ENCODE peak calls at places on chromosomes 5 and 9, in seven cellular contexts. W is A549, J is GM12878, R is lower leg skin, Y is spleen, O is Peyer's patch, U is erythroblast. B is an unnamed sample.

GRCh38 chr5:107925195-107925594 is 254.5 kb upstream of the EFNA5 start:
- DNase-seq in W (no peak), J (no peak), R (no peak), Y (no peak), O (no peak), U (no peak), B (no peak)

GRCh38 chr5:147461915-147462314 is 48.0 kb downstream of the DPYSL3 start:
- DNase-seq in W (no peak), J (no peak), R (no peak), Y (no peak), O (no peak), U (no peak), B (no peak)

GRCh38 chr9:133950206-133950915 is 41.8 kb downstream of the VAV2 start:
- DNase-seq in W (no peak), J (no peak), R (no peak), Y (peak), O (no peak), U (no peak), B (no peak)

GRCh38 chr9:132879443-132880310 is 979 bp downstream of the SPACA9 start:
- DNase-seq in W (no peak), J (no peak), R (no peak), Y (peak), O (no peak), U (no peak), B (no peak)

GRCh38 chr9:37676411-37676830 is 25.7 kb downstream of the FRMPD1 start:
- DNase-seq in W (no peak), J (no peak), R (no peak), Y (no peak), O (no peak), U (no peak), B (no peak)

GRCh38 chr5:78496373-78496772 is 136.0 kb downstream of the SCAMP1 start:
- DNase-seq in W (no peak), J (no peak), R (no peak), Y (no peak), O (no peak), U (no peak), B (no peak)

GRCh38 chr5:1476181-1476966 is 31.1 kb upstream of the SLC6A3 start:
- DNase-seq in W (no peak), J (no peak), R (no peak), Y (peak), O (peak), U (no peak), B (peak)

GRCh38 chr9:115122937-115123336 is 5.0 kb upstream of the TNC start:
- DNase-seq in W (no peak), J (no peak), R (no peak), Y (no peak), O (no peak), U (no peak), B (no peak)

GRCh38 chr5:35815089-35815936 is 41.4 kb upstream of the IL7R start:
- DNase-seq in W (peak), J (no peak), R (no peak), Y (no peak), O (no peak), U (peak), B (no peak)

GRCh38 chr5:35859101-35859661 is 2.5 kb downstream of the IL7R start:
- DNase-seq in W (no peak), J (no peak), R (no peak), Y (no peak), O (no peak), U (no peak), B (no peak)

GRCh38 chr5:170327168-170327567 is 29.6 kb upstream of the LCP2 start:
- DNase-seq in W (no peak), J (no peak), R (no peak), Y (no peak), O (no peak), U (no peak), B (no peak)

GRCh38 chr9:36997414-36997813 is 36.7 kb downstream of the PAX5 start:
- DNase-seq in W (no peak), J (no peak), R (no peak), Y (no peak), O (no peak), U (no peak), B (no peak)

GRCh38 chr5:130023604-130024003 is 119.3 kb downstream of the CHSY3 start:
- DNase-seq in W (no peak), J (no peak), R (no peak), Y (no peak), O (no peak), U (no peak), B (no peak)

GRCh38 chr9:105142406-105143092 is 101.9 kb upstream of the SLC44A1 start:
- DNase-seq in W (no peak), J (no peak), R (no peak), Y (no peak), O (no peak), U (no peak), B (no peak)

GRCh38 chr5:148372883-148373282 is 10.9 kb upstream of the FBXO38 start:
- DNase-seq in W (no peak), J (no peak), R (no peak), Y (no peak), O (no peak), U (no peak), B (no peak)

GRCh38 chr5:80109549-80110478 is 74.7 kb downstream of the THBS4 start:
- DNase-seq in W (no peak), J (peak), R (no peak), Y (no peak), O (no peak), U (no peak), B (peak)

GRCh38 chr9:110050925-110051355 is 157.0 kb downstream of the C9orf152 start:
- DNase-seq in W (peak), J (no peak), R (no peak), Y (no peak), O (no peak), U (no peak), B (peak)

GRCh38 chr5:36442796-36443195 is 141.1 kb upstream of the RANBP3L start:
- DNase-seq in W (no peak), J (no peak), R (no peak), Y (no peak), O (no peak), U (peak), B (no peak)

GRCh38 chr5:172534229-172535169 is 80.2 kb upstream of the SH3PXD2B start:
- DNase-seq in W (no peak), J (no peak), R (peak), Y (peak), O (no peak), U (no peak), B (peak)

GRCh38 chr5:172164773-172165212 is 23.2 kb downstream of the STK10 start:
- DNase-seq in W (no peak), J (no peak), R (no peak), Y (no peak), O (no peak), U (no peak), B (no peak)

GRCh38 chr5:167821096-167821590 is 470.3 kb upstream of the WWC1 start:
- DNase-seq in W (no peak), J (no peak), R (no peak), Y (no peak), O (no peak), U (no peak), B (no peak)

DNA sequence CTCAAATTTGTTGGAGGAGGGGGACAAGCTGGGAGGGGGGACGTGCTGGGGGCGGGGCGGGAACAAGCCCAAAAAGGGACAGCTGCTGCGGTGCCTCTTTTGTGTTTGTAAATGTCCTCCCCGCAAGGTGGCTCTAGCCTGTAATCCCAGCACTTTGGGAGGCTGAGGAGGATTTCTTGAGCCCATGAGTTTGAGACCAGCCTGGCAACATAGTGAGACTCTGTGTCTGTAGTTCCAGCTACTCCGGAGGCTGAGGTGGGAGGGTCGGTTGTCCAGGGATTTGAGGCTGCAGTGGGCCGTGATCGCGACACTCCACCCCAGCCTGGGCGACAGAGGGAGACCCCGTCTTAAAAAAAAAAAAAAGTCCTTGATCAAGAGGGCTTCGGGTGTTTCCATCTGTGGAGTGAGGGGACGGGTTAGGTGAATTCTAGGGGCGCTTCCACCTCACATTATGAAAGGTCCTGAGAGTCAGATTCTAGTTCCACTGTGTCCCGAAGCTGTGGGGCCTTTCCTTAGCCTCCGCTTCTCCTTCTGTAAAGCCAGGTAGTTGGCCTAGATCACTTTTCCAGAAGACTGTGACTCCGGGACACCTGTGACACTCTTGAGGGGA is 779 bp upstream of the CTNNA1 start:
- DNase-seq in W (peak), J (no peak), R (no peak), Y (no peak), O (peak), U (peak), B (peak)
- TF ChIP-seq POLR2A in W (no peak), J (no peak), R (no peak), Y (no peak), O (no peak), U (no peak), B (no peak)

DNA sequence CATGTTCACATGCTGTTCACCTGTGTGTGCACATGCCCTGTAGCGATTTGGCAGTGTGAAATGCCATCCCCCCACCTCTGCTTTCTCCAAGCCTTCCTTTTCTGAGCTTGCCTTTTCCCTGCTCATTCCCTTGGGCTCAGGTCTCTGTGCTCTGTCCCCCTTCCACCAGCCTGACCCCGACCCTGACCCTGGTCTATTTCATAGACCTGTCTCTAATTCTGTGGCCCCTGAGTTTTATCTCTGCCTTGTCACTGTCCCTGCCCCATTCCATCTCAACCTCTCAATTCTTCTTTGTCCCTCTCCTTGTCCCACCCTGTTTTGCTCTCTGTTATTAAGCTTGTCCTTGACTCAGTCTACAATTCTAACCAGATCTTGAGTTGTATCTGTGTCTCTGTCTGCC is 735 bp downstream of the ARAP3 start:
- DNase-seq in W (no peak), J (no peak), R (no peak), Y (no peak), O (no peak), U (no peak), B (no peak)
- TF ChIP-seq POLR2A in W (no peak), J (no peak), R (no peak), Y (no peak), O (no peak), U (no peak), B (no peak)

GRCh38 chr9:124261787-124262595 is 4.2 kb downstream of the NEK6 start:
- DNase-seq in W (no peak), J (no peak), R (no peak), Y (no peak), O (no peak), U (no peak), B (no peak)

GRCh38 chr9:124263158-124263557 is 5.4 kb downstream of the NEK6 start:
- DNase-seq in W (no peak), J (no peak), R (no peak), Y (no peak), O (no peak), U (no peak), B (no peak)

GRCh38 chr9:124262596-124263045 is 4.9 kb downstream of the NEK6 start:
- DNase-seq in W (no peak), J (no peak), R (no peak), Y (no peak), O (no peak), U (no peak), B (no peak)

GRCh38 chr9:124264812-124265211 is 7.1 kb downstream of the NEK6 start:
- DNase-seq in W (no peak), J (peak), R (no peak), Y (no peak), O (no peak), U (no peak), B (no peak)

GRCh38 chr9:124263800-124264426 is 6.2 kb downstream of the NEK6 start:
- DNase-seq in W (no peak), J (no peak), R (no peak), Y (peak), O (peak), U (no peak), B (no peak)
- TF ChIP-seq POLR2A in W (no peak), J (peak), R (no peak), Y (no peak), O (no peak), U (no peak), B (no peak)

DNA sequence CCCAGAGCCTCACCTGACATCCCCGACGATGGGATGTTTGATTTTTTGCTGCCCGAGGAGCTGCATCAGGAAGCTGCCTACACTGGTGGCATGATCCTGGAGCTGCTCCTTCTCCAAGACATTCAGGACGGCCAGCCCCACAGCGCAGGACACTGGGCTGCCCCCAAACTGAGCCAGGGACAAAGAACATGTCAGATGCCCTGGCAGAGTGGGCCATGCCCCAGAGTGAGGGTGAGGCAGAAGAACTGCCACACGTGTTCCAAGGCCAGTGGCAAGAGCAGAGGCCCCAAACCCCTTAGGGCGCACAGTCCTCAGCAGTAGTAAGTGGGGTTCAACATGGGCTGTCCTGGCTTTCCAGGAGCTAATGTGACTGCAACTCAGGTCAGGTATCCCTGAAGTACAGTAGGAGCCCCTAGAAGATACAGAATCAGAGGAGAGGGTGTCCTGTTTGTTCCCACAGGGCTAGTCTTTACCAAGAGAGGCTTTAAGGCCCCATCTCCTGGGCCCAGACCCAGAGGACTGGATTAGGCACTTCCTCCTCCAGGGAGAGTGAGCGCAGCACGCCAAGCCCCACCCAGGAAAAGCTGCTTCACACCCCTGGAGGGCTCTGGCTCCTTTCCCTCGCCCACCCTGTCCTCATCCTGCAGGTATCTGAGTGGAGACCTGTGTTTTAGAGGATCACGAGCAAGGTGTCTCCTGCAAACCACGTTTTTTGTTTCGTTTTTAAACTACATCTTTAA is 11.1 kb downstream of the HNRNPAB start:
- DNase-seq in W (no peak), J (no peak), R (no peak), Y (no peak), O (peak), U (no peak), B (no peak)
- TF ChIP-seq POLR2A in W (no peak), J (peak), R (no peak), Y (no peak), O (no peak), U (no peak), B (no peak)

GRCh38 chr5:6703791-6704190 is 9.4 kb upstream of the TENT4A start:
- DNase-seq in W (no peak), J (no peak), R (no peak), Y (no peak), O (no peak), U (no peak), B (no peak)
- TF ChIP-seq POLR2A in W (no peak), J (no peak), R (no peak), Y (no peak), O (no peak), U (no peak), B (no peak)

GRCh38 chr9:137088121-137088520 is 1.3 kb downstream of the MAN1B1 start:
- DNase-seq in W (no peak), J (no peak), R (no peak), Y (no peak), O (no peak), U (no peak), B (no peak)

GRCh38 chr9:137087409-137087925 is 682 bp downstream of the MAN1B1 start:
- DNase-seq in W (no peak), J (no peak), R (no peak), Y (no peak), O (no peak), U (peak), B (no peak)

GRCh38 chr9:137086531-137087408 is at the start of gene MAN1B1:
- DNase-seq in W (peak), J (peak), R (peak), Y (peak), O (peak), U (peak), B (peak)

GRCh38 chr9:137084526-137084925 is 2.3 kb upstream of the MAN1B1 start:
- DNase-seq in W (no peak), J (no peak), R (no peak), Y (peak), O (no peak), U (no peak), B (peak)

GRCh38 chr9:137085918-137086530 is 761 bp upstream of the MAN1B1 start:
- DNase-seq in W (peak), J (no peak), R (no peak), Y (peak), O (peak), U (peak), B (no peak)
- TF ChIP-seq POLR2A in W (peak), J (no peak), R (no peak), Y (no peak), O (no peak), U (no peak), B (no peak)

DNA sequence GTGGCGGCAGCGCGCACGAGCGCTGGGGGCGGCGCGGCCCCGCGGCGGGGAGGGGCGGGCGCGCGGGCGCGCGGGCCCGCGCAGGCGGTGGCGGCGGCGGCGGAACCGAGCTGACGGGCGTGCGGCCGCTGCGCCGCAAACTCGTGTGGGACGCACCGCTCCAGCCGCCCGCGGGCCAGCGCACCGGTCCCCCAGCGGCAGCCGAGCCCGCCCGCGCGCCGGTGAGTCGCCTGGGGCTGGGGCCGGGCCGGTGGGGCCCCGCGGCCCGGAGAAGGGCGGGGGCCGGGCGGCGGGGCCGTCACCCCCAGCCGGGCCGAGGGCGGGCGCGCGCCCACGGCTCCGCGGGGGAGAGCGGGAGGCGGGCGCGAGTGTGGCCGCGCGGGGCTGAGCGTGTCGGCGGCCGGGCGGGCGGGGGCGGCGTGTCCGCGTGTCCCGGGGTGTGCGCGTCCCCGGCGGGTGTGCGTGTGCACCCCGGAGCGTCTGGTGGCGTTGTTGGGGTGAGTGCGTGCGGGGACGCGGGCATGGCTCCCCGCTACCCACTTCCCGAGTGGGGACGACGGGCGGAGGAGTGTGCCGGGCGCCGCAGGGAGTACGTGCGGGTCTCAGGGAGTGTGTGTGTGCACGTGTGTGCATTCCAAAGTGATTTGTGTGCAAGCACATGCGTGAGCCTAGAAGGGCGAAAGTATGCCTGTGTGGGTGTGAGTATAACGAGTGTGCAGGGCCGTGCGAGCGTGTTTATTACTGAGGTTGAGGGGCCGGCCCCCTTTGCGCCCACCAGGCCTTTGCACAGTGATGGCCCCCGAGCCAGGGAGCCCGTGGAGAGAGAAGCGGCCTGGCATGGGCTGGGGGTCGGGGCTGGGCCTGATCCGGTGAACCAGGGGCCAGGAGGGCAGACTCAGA is at the start of gene NEK6:
- DNase-seq in W (no peak), J (no peak), R (no peak), Y (peak), O (peak), U (peak), B (peak)
- TF ChIP-seq POLR2A in W (peak), J (peak), R (no peak), Y (no peak), O (no peak), U (no peak), B (no peak)

GRCh38 chr9:91549177-91549576 is 125.5 kb upstream of the NFIL3 start:
- DNase-seq in W (no peak), J (no peak), R (no peak), Y (no peak), O (no peak), U (no peak), B (no peak)

GRCh38 chr9:91541744-91542143 is 118.1 kb upstream of the NFIL3 start:
- DNase-seq in W (no peak), J (no peak), R (no peak), Y (no peak), O (no peak), U (no peak), B (no peak)

GRCh38 chr9:91547076-91547475 is 123.4 kb upstream of the NFIL3 start:
- DNase-seq in W (no peak), J (no peak), R (no peak), Y (no peak), O (no peak), U (no peak), B (no peak)

GRCh38 chr9:91546574-91546973 is 122.9 kb upstream of the NFIL3 start:
- DNase-seq in W (no peak), J (no peak), R (no peak), Y (no peak), O (no peak), U (no peak), B (no peak)
- TF ChIP-seq POLR2A in W (no peak), J (no peak), R (no peak), Y (no peak), O (no peak), U (no peak), B (no peak)

GRCh38 chr9:4662108-4662988 is at the start of gene PLPP6:
- DNase-seq in W (peak), J (peak), R (peak), Y (peak), O (peak), U (peak), B (peak)
- TF ChIP-seq POLR2A in W (peak), J (peak), R (peak), Y (no peak), O (peak), U (peak), B (no peak)

B was measured in sigmoid colon.